ENCODE peak calls at places on chromosomes 12 and 14, in four cellular contexts. S is dorsolateral prefrontal cortex, Z is BE2C, G is SJSA1. V is an unnamed sample.
A peak's percentile ranks its signal among the peaks of the same experiment; 100 is the strongest.

GRCh38 chr14:77099425-77100167 is 1.5 kb downstream of the CIPC start:
- DNase-seq in S (no peak), Z (no peak), G (no peak), V (no peak)

GRCh38 chr14:89658977-89659670 is 242.1 kb upstream of the FOXN3 start:
- DNase-seq in S (no peak), Z (no peak), G (no peak), V (no peak)

GRCh38 chr12:69161835-69162234 is 77.5 kb upstream of the CPSF6 start:
- DNase-seq in S (no peak), Z (no peak), G (no peak), V (no peak)

GRCh38 chr12:76706099-76706498 is 57.8 kb upstream of the ZDHHC17 start:
- DNase-seq in S (no peak), Z (no peak), G (no peak), V (no peak)

GRCh38 chr14:95697764-95698163 is 11.5 kb downstream of the TCL1B start:
- DNase-seq in S (no peak), Z (no peak), G (no peak), V (no peak)

GRCh38 chr14:38994721-38995120 is 108.3 kb downstream of the SEC23A start:
- DNase-seq in S (no peak), Z (peak; percentile 64), G (no peak), V (no peak)

GRCh38 chr12:113940357-113940756 is 25.8 kb downstream of the RBM19 start:
- DNase-seq in S (no peak), Z (no peak), G (no peak), V (no peak)

GRCh38 chr14:103312006-103312635 is 21.9 kb upstream of the EIF5 start:
- DNase-seq in S (no peak), Z (no peak), G (no peak), V (no peak)

GRCh38 chr12:1217191-1217949 is 226.3 kb downstream of the ERC1 start:
- DNase-seq in S (no peak), Z (no peak), G (no peak), V (no peak)

GRCh38 chr14:55301722-55302121 is 30.5 kb downstream of the FBXO34 start:
- DNase-seq in S (no peak), Z (peak; percentile 74), G (no peak), V (no peak)

DNA sequence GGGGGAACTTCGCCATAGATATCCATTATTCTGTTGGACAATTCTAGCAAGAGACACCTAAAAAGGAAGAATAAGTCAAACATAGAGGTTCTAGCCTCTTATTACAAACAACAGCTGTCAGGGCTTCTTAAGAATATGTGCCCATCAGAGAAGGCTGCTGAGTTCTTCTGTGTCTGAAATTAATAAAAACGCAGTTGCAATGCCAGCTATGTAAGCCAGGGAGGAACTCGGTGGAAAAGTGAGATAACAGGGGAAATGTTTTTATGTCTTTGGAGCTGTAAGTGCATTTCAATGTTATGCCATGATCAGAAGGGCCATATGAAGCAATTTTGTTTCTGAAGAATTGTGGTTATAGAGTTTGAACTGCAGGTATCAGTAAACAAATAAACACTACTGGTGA is 95.0 kb downstream of the SYT1 start:
- DNase-seq in S (no peak), Z (no peak), G (no peak), V (no peak)
- H3K27me3 ChIP-seq in S (no peaks in the 10 kb centered on the region), Z (no peaks in the 10 kb centered on the region), G (no peaks in the 10 kb centered on the region), V (no peaks in the 10 kb centered on the region)

GRCh38 chr14:104603623-104604401 is 760 bp downstream of the TMEM179 start:
- DNase-seq in S (peak; percentile 18), Z (no peak), G (no peak), V (no peak)
- H3K27me3 ChIP-seq in S (no peaks in the 10 kb centered on the region), Z (no peaks in the 10 kb centered on the region), G (peaks cover 28% of the 10 kb centered on the region), V (peaks cover 8% of the 10 kb centered on the region)

GRCh38 chr12:52551466-52551865 is 1.5 kb downstream of the KRT71 start:
- DNase-seq in S (no peak), Z (no peak), G (no peak), V (no peak)
- H3K27me3 ChIP-seq in S (no peaks in the 10 kb centered on the region), Z (peaks cover 44% of the 10 kb centered on the region), G (peaks cover 21% of the 10 kb centered on the region), V (no peaks in the 10 kb centered on the region)

DNA sequence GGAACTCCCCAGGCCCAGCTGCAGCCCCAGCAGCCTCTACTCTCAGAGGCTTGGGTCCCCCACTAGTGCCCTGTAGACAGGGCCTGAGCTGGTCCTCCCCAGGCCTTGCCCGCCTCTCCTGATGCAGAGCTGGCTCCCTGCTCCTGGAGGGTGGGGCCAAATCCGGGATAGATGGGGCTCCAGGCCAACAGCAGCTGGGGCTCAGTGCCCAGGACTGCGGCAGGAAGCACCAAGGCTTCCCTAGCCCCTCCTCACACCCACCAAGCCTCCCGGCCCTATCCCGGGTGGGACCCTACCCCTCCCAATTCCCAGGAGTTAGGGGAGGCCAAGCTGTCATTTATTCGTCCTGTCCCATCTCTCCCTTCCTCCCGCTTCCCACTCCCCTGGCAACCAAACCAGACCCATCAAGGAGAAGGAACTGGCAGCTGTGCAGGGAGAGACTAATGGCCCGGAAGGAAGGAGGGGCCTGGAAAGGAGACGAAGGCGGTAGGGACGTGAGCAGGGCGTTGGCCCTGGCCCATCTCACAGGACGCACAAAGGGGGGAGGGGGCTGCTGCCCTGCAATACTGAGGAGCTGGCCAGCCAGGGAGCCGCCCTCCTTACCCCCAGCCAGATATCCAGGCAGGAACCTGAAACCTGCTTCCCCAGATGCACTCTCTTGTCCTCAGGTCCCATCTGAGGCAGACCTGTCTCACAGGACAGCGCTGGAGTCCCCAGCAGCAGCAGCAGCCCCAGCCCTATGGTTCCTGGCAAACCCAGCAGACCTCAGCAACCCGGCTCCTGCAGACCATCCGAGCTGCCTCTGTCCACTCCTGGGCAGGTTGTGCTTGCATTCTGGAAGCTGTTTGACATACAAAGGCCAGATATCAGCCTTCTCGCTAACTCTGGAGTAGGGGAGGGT is 1.6 kb upstream of the PRPH start:
- DNase-seq in S (no peak), Z (peak; percentile 90), G (no peak), V (no peak)
- H3K27me3 ChIP-seq in S (peaks cover 7% of the 10 kb centered on the region), Z (no peaks in the 10 kb centered on the region), G (no peaks in the 10 kb centered on the region), V (no peaks in the 10 kb centered on the region)

DNA sequence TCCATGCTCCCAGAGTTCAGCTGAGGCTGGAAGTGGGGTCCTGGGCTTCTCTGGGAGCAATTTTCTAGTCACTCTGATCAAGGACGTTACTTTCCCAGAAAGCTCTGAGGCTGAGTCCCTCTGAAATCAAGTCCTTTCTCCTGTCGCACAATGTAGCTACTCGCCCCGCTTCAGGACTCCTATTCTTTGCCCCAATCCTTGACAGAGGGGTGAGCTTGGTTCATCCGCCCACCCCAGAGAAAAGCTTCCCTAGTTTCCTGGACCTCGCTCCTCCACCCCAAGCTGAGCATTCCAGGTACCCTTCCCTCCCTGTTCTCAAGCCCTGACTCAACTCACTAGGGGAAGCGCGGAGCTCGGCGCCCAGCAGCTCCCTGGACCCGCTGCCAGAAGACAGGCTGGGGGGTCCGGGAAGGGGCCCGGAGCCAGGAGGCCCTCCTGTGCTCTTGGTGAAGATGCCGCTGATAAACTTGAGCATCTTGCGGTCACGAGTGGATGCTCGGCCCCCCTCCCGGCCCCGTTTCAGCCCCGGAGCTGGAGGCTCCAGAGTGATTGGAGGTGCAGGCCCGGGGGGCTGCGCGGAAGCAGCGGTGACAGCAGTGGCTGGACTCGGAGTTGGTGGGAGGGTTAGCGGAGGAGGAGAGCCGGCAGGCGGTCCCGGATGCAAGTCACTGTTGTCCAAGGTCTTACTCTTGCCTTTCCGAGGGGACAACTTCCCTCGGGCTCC is 1.6 kb downstream of the AGAP2 start:
- DNase-seq in S (no peak), Z (no peak), G (no peak), V (no peak)
- H3K27me3 ChIP-seq in S (no peaks in the 10 kb centered on the region), Z (peaks cover 57% of the 10 kb centered on the region), G (peaks cover 98% of the 10 kb centered on the region), V (no peaks in the 10 kb centered on the region)

GRCh38 chr12:26121841-26122680 is 2.8 kb downstream of the BHLHE41 start:
- DNase-seq in S (no peak), Z (peak; percentile 49), G (no peak), V (no peak)
- H3K27me3 ChIP-seq in S (no peaks in the 10 kb centered on the region), Z (peaks cover 64% of the 10 kb centered on the region), G (no peaks in the 10 kb centered on the region), V (peaks cover 7% of the 10 kb centered on the region)

GRCh38 chr12:57632369-57632897 is 568 bp downstream of the B4GALNT1 start:
- DNase-seq in S (no peak), Z (peak; percentile 52), G (peak; percentile 100), V (no peak)

GRCh38 chr12:57629897-57630471 is 3.0 kb downstream of the B4GALNT1 start:
- DNase-seq in S (no peak), Z (no peak), G (peak; percentile 96), V (no peak)

GRCh38 chr12:57632898-57633825 is at the start of gene B4GALNT1:
- DNase-seq in S (no peak), Z (peak; percentile 83), G (peak; percentile 100), V (peak; percentile 46)

GRCh38 chr12:57631566-57632368 is 1.2 kb downstream of the B4GALNT1 start:
- DNase-seq in S (no peak), Z (no peak), G (peak; percentile 99), V (no peak)

GRCh38 chr12:57630891-57631433 is 2.0 kb downstream of the B4GALNT1 start:
- DNase-seq in S (no peak), Z (no peak), G (peak; percentile 96), V (no peak)
- H3K27me3 ChIP-seq in S (no peaks in the 10 kb centered on the region), Z (no peaks in the 10 kb centered on the region), G (peaks cover 14% of the 10 kb centered on the region), V (no peaks in the 10 kb centered on the region)

DNA sequence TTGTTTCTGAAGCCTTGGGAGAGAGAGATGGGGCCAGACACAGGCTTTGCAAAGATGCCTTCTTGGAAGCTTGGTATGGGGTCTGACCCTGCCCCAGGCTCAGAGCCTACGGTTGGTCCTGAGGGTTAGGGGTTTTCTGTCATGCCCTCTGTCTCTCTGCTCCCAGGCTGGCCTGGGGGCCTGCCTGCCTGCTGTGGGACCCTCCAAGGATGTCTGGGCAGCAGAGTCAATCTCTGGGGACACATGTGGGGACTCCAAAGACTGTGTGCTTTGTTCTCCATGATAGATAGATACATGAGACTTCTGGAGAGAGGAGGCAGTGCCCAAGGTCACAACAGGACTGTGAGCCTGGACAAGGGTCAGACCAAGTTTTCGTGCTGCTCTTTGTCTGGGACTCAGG is 113.9 kb upstream of the PRMT8 start:
- DNase-seq in S (no peak), Z (no peak), G (no peak), V (no peak)
- H3K27me3 ChIP-seq in S (no peaks in the 10 kb centered on the region), Z (peaks cover 12% of the 10 kb centered on the region), G (peaks cover 21% of the 10 kb centered on the region), V (peaks cover 7% of the 10 kb centered on the region)